ENCODE peak calls at places on chromosome 3, in eight cellular contexts. M, F, R, Z, I, P, T and U are unnamed samples.

GRCh38 chr3:141056716-141057115 is 5.6 kb downstream of the SPSB4 start:
- DNase-seq in I (no peak), R (no peak), P (no peak), F (no peak), Z (peak; percentile 76), T (no peak), M (no peak), U (peak; percentile 19)

GRCh38 chr3:191549377-191549776 is 88.4 kb downstream of the PYDC2 start:
- DNase-seq in R (no peak), I (no peak), P (no peak), F (no peak), M (no peak), T (no peak), Z (no peak), U (no peak)

GRCh38 chr3:12947504-12948369 is 106.4 kb upstream of the RPL32 start:
- DNase-seq in T (peak; percentile 40), P (no peak), I (no peak), R (no peak), M (peak; percentile 43), F (no peak), Z (peak; percentile 83), U (no peak)

GRCh38 chr3:71964170-71964569 is 179.2 kb upstream of the PROK2 start:
- DNase-seq in T (no peak), P (no peak), R (no peak), Z (no peak), M (no peak), I (no peak), F (no peak), U (no peak)

GRCh38 chr3:8423307-8423706 is 78.3 kb upstream of the LMCD1 start:
- DNase-seq in I (no peak), T (no peak), F (no peak), R (no peak), Z (no peak), P (no peak), M (no peak), U (no peak)

GRCh38 chr3:47588587-47588986 is 9.9 kb upstream of the CSPG5 start:
- DNase-seq in T (no peak), P (no peak), F (no peak), R (no peak), I (no peak), M (no peak), Z (no peak), U (no peak)

GRCh38 chr3:83033123-83033522 is 1271.7 kb upstream of the GBE1 start:
- DNase-seq in R (no peak), Z (no peak), P (no peak), F (no peak), T (no peak), I (no peak), M (no peak), U (no peak)

GRCh38 chr3:135965129-135965505 is 411 bp upstream of the PPP2R3A start:
- DNase-seq in F (no peak), P (no peak), I (no peak), M (no peak), T (no peak), Z (no peak), R (no peak), U (no peak)

GRCh38 chr3:173733029-173733652 is 335.6 kb downstream of the NLGN1 start:
- DNase-seq in T (no peak), Z (no peak), M (no peak), R (no peak), I (no peak), P (no peak), F (no peak), U (peak; percentile 1)

GRCh38 chr3:52126036-52126435 is 28.2 kb downstream of the POC1A start:
- DNase-seq in F (no peak), R (no peak), Z (no peak), P (no peak), M (no peak), I (no peak), T (no peak), U (no peak)

GRCh38 chr3:197533396-197534347 is 22.1 kb downstream of the BDH1 start:
- DNase-seq in T (no peak), M (peak; percentile 69), Z (no peak), F (no peak), I (no peak), P (no peak), R (no peak), U (no peak)

GRCh38 chr3:16907245-16907644 is 22.5 kb downstream of the PLCL2 start:
- DNase-seq in T (no peak), F (no peak), Z (no peak), R (no peak), I (no peak), P (no peak), M (no peak), U (no peak)

GRCh38 chr3:100458814-100459213 is 33.6 kb upstream of the TMEM45A start:
- DNase-seq in Z (no peak), T (no peak), M (no peak), F (no peak), I (no peak), P (no peak), R (no peak), U (no peak)

GRCh38 chr3:121152573-121152972 is 244.6 kb downstream of the STXBP5L start:
- DNase-seq in Z (no peak), M (peak; percentile 4), R (no peak), F (no peak), I (no peak), P (no peak), T (no peak), U (no peak)

GRCh38 chr3:48598323-48599076 is 3.4 kb upstream of the COL7A1 start:
- DNase-seq in I (no peak), T (no peak), P (no peak), R (no peak), M (peak; percentile 96), Z (peak; percentile 74), F (no peak), U (no peak)

GRCh38 chr3:473284-473800 is 276.8 kb downstream of the CHL1 start:
- DNase-seq in I (no peak), P (no peak), Z (no peak), M (no peak), R (no peak), T (no peak), F (no peak), U (no peak)

GRCh38 chr3:107545680-107546120 is 22.9 kb downstream of the BBX start:
- DNase-seq in R (no peak), I (no peak), P (no peak), F (no peak), M (peak; percentile 14), T (no peak), Z (no peak), U (no peak)

GRCh38 chr3:37400945-37401344 is 226.6 kb upstream of the LRRFIP2 start:
- DNase-seq in F (no peak), T (no peak), P (no peak), R (no peak), Z (no peak), M (no peak), I (no peak), U (no peak)

GRCh38 chr3:18111702-18112311 is 313.3 kb downstream of the SATB1 start:
- DNase-seq in F (peak; percentile 31), M (peak; percentile 26), Z (no peak), R (no peak), P (no peak), I (no peak), T (no peak), U (peak; percentile 1)

GRCh38 chr3:126994661-126995161 is 11.8 kb downstream of the PLXNA1 start:
- DNase-seq in I (no peak), F (no peak), P (no peak), T (peak; percentile 28), Z (peak; percentile 88), M (no peak), R (no peak), U (no peak)

GRCh38 chr3:123785602-123786001 is 98.5 kb downstream of the MYLK start:
- DNase-seq in P (no peak), Z (no peak), F (no peak), R (no peak), T (no peak), M (no peak), I (no peak), U (no peak)

GRCh38 chr3:158789592-158789991 is 12.3 kb upstream of the MFSD1 start:
- DNase-seq in R (no peak), M (peak; percentile 43), P (no peak), F (no peak), Z (no peak), T (no peak), I (no peak), U (no peak)

GRCh38 chr3:81910244-81910852 is 148.9 kb upstream of the GBE1 start:
- DNase-seq in Z (no peak), T (no peak), P (no peak), I (no peak), M (peak; percentile 24), R (peak; percentile 0), F (peak; percentile 21), U (no peak)